ENCODE peak calls at places on chromosomes 1 and 21, in ten cellular contexts. W is IMR-90, V is MM.1S, S is pancreas, Z is psoas muscle, Q is spleen, E is lower lobe of right lung, J is brain microvascular endothelial cell, A is HCT116, I is kidney. T is an unnamed sample.

GRCh38 chr1:53155534-53155933 is 13.1 kb upstream of the SLC1A7 start:
- DNase-seq in W (no peak), V (no peak), S (no peak), Z (no peak), Q (peak; percentile 5), E (no peak), J (no peak), A (no peak), I (no peak), T (no peak)

GRCh38 chr1:154199563-154199879 is 6.6 kb downstream of the CFAP141 start:
- DNase-seq in W (peak; percentile 29), V (no peak), S (no peak), Z (no peak), Q (no peak), E (no peak), J (no peak), A (no peak), I (no peak), T (no peak)

GRCh38 chr1:2918441-2918840 is 102.8 kb upstream of the ACTRT2 start:
- DNase-seq in W (no peak), V (no peak), S (no peak), Z (no peak), Q (no peak), E (no peak), J (no peak), A (no peak), I (no peak), T (no peak)

GRCh38 chr1:4959216-4959615 is 304.8 kb downstream of the AJAP1 start:
- DNase-seq in W (no peak), V (no peak), S (no peak), Z (no peak), Q (no peak), E (no peak), J (no peak), A (no peak), I (no peak), T (no peak)

GRCh38 chr21:37368536-37369279 is 2.1 kb downstream of the DYRK1A start:
- DNase-seq in W (peak; percentile 48), V (no peak), S (no peak), Z (no peak), Q (no peak), E (no peak), J (peak; percentile 18), A (no peak), I (no peak), T (no peak)

GRCh38 chr1:232943679-232944252 is 6.6 kb upstream of the NTPCR start:
- DNase-seq in W (no peak), V (no peak), S (no peak), Z (no peak), Q (no peak), E (no peak), J (no peak), A (no peak), I (no peak), T (no peak)

GRCh38 chr1:178781549-178781948 is 56.5 kb downstream of the RALGPS2 start:
- DNase-seq in W (no peak), V (no peak), S (no peak), Z (no peak), Q (no peak), E (no peak), J (no peak), A (no peak), I (no peak), T (no peak)

GRCh38 chr1:55138740-55139283 is 76.4 kb downstream of the USP24 start:
- DNase-seq in W (no peak), V (no peak), S (no peak), Z (no peak), Q (no peak), E (no peak), J (no peak), A (no peak), I (no peak), T (no peak)

GRCh38 chr1:151616505-151616849 is 4.6 kb downstream of the SNX27 start:
- DNase-seq in W (peak; percentile 52), V (no peak), S (no peak), Z (no peak), Q (no peak), E (no peak), J (no peak), A (no peak), I (no peak), T (no peak)

GRCh38 chr1:60564856-60565445 is 491.4 kb upstream of the C1orf87 start:
- DNase-seq in W (no peak), V (no peak), S (no peak), Z (no peak), Q (no peak), E (no peak), J (no peak), A (no peak), I (no peak), T (no peak)

GRCh38 chr1:27873671-27874384 is 1.5 kb downstream of the THEMIS2 start:
- DNase-seq in W (no peak), V (no peak), S (no peak), Z (peak; percentile 53), Q (peak; percentile 91), E (peak; percentile 81), J (no peak), A (no peak), I (peak; percentile 78), T (no peak)

GRCh38 chr1:167439301-167439988 is 78.9 kb downstream of the CD247 start:
- DNase-seq in W (peak; percentile 28), V (peak; percentile 61), S (no peak), Z (peak; percentile 65), Q (no peak), E (no peak), J (peak; percentile 27), A (no peak), I (no peak), T (no peak)

GRCh38 chr1:203046984-203047630 is 20.8 kb downstream of the PPFIA4 start:
- DNase-seq in W (peak; percentile 87), V (no peak), S (no peak), Z (no peak), Q (no peak), E (no peak), J (peak; percentile 70), A (no peak), I (peak; percentile 49), T (no peak)

GRCh38 chr1:31781138-31782065 is 17.3 kb upstream of the ADGRB2 start:
- DNase-seq in W (no peak), V (no peak), S (no peak), Z (peak; percentile 57), Q (peak; percentile 67), E (no peak), J (no peak), A (no peak), I (peak; percentile 67), T (no peak)
- TF ChIP-seq CTCF in W (no peak), V (no peak), S (no peak), Z (no peak), Q (no peak), E (no peak), J (no peak), A (no peak), I (no peak), T (no peak)

DNA sequence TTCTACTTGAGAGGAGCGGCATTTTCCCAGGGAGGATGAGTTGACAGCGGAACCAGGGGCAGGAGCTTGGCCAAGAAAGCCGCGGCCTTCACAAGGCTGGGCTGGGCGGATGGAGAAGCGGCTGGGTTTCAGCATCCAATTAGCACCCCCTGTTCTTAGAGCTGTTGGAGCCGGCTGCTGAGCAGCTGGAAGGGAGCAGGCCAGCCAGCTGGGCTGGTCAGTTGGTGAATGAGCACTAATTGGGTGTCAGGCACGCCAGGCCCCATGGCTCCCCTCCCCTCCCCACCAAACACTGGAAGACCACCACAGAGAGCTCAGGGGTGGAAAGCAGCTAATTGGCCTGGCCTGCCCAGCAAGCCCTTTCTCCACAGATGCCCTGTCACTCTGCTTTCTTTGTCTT is 245.6 kb downstream of the RRAGC start:
- DNase-seq in W (no peak), V (no peak), S (no peak), Z (no peak), Q (no peak), E (no peak), J (no peak), A (no peak), I (peak; percentile 84), T (no peak)
- H3K27ac ChIP-seq in W (no peak overlapping the region), V (no peak overlapping the region), S (no peak overlapping the region), Z (no peak overlapping the region), Q (no peak overlapping the region), E (no peak overlapping the region), J (no peak overlapping the region), A (no peak overlapping the region), I (no peak overlapping the region), T (no peak overlapping the region)

DNA sequence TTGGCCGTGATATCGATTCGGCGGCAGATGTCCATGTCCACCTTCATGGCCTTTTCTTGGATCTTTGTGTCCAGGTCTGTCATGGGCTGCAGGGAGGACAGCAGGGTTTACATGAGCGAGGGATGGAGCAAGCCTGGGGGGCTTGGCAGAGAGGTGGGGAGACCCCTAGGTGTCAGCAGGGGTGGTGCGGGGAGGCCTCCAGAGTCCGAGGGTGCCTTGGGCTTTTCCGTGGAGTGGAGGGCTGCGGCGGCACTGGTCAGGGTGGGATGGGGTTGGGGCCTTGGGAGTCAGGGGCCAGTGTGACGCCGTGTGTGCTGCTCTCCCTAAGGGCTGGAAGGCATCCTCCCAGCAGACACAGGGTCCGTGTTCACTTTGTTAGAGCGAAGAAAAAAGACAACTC is 16.1 kb upstream of the ALDH4A1 start:
- DNase-seq in W (no peak), V (no peak), S (no peak), Z (no peak), Q (no peak), E (no peak), J (no peak), A (no peak), I (peak; percentile 72), T (no peak)
- TF ChIP-seq CTCF in W (no peak), V (no peak), S (no peak), Z (no peak), Q (no peak), E (no peak), J (no peak), A (no peak), I (no peak), T (no peak)

DNA sequence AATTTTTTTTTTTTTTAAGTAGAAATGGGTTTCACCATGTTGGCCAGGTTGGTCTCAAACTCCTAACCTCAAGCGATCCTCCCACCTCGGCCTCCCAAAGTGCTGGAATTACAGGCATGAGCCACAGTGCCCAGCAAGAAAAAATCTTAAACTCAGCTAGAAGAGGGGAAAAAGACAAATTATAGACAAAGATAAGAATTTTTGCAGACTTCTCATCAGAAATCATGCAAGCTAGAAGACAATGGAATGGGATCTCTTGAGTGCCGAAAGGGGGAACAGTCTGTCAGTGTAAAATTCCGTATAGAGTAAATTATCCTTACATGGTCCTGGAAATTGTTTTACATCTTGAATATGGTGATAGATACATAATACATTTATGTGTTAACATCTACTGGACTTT is 294.4 kb downstream of the CAMTA1 start:
- DNase-seq in W (no peak), V (no peak), S (no peak), Z (no peak), Q (no peak), E (no peak), J (no peak), A (no peak), I (no peak), T (no peak)
- H3K27ac ChIP-seq in W (no peak overlapping the region), V (no peak overlapping the region), S (no peak overlapping the region), Z (no peak overlapping the region), Q (no peak overlapping the region), E (no peak overlapping the region), J (no peak overlapping the region), A (no peak overlapping the region), I (no peak overlapping the region), T (no peak overlapping the region)

DNA sequence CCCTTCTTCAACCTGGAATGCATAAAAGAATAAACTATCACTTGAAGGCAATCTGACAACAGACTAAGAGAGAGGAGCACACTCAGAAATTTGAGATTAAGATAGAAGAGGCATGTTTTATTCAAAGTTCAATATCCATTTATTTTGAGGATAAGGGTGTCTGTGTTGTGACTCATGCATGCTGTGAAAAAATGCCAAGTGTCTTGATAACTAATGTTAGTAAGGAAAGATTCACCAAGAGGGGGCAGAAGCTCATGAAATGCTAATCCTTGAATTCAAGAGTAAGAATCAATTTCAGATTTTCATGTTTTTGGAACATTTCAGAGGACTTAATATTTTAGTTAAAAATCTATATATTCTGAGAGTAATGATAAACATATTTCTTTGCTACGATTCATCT is 94.0 kb downstream of the IFI44 start:
- DNase-seq in W (peak; percentile 54), V (no peak), S (no peak), Z (no peak), Q (no peak), E (no peak), J (peak; percentile 48), A (no peak), I (no peak), T (no peak)
- TF ChIP-seq CTCF in W (peak; percentile 25), V (no peak), S (no peak), Z (no peak), Q (no peak), E (no peak), J (peak; percentile 38), A (no peak), I (no peak), T (no peak)